ENCODE peak calls at places on chromosomes 11 and 22, in eight cellular contexts. O is astrocyte of the cerebellum; B is HCT116; L is stimulated activated CD4-positive, alpha-beta T cell treated with anti-CD3 and anti-CD28 coated beads, Interleukin-1b, Interleukin-23, amount 100 ng/mL, for 24 hours; R is lower leg skin; V is stimulated activated CD8-positive, alpha-beta memory T cell treated with anti-CD3 and anti-CD28 coated beads, Interleukin-15, amount 100 ng/mL, for 48 hours; K is HuH-7; S is SK-N-SH. Z is an unnamed sample.

GRCh38 chr11:32231909-32232493 is 141.1 kb downstream of the RCN1 start:
- DNase-seq in O (no peak), B (peak; percentile 36), L (no peak), R (no peak), V (no peak), K (peak; percentile 59), S (peak; percentile 33), Z (peak; percentile 38)

GRCh38 chr11:67732045-67732787 is 57.8 kb upstream of the ALDH3B2 start:
- DNase-seq in O (no peak), B (peak; percentile 4), L (no peak), R (peak; percentile 76), V (peak; percentile 34), K (no peak), S (peak; percentile 88), Z (peak; percentile 52)

GRCh38 chr11:111298466-111299110 is at the start of gene POU2AF3:
- DNase-seq in O (no peak), B (no peak), L (no peak), R (no peak), V (no peak), K (no peak), S (no peak), Z (no peak)

GRCh38 chr22:38549106-38549884 is 20.7 kb downstream of the DMC1 start:
- DNase-seq in O (no peak), B (no peak), L (no peak), R (no peak), V (no peak), K (no peak), S (no peak), Z (no peak)

GRCh38 chr11:82714346-82715174 is 19.1 kb downstream of the FAM181B start:
- DNase-seq in O (no peak), B (no peak), L (no peak), R (no peak), V (no peak), K (no peak), S (no peak), Z (no peak)

GRCh38 chr11:66290332-66290629 is 1.3 kb upstream of the YIF1A start:
- DNase-seq in O (no peak), B (no peak), L (no peak), R (no peak), V (no peak), K (no peak), S (no peak), Z (no peak)

GRCh38 chr11:4065601-4066377 is 28.8 kb upstream of the RRM1 start:
- DNase-seq in O (no peak), B (no peak), L (no peak), R (no peak), V (no peak), K (no peak), S (no peak), Z (no peak)

GRCh38 chr11:133618500-133618899 is 86.2 kb upstream of the OPCML start:
- DNase-seq in O (no peak), B (no peak), L (no peak), R (no peak), V (no peak), K (no peak), S (no peak), Z (no peak)

GRCh38 chr11:17063171-17064002 is 14.1 kb downstream of the RPS13 start:
- DNase-seq in O (peak; percentile 31), B (peak; percentile 42), L (peak; percentile 19), R (no peak), V (no peak), K (peak; percentile 74), S (peak; percentile 79), Z (peak; percentile 73)

GRCh38 chr11:2811206-2812091 is 74.1 kb downstream of the CDKN1C start:
- DNase-seq in O (no peak), B (no peak), L (no peak), R (no peak), V (no peak), K (no peak), S (no peak), Z (no peak)

GRCh38 chr22:25645266-25645665 is 80.8 kb downstream of the GRK3 start:
- DNase-seq in O (peak; percentile 39), B (no peak), L (no peak), R (no peak), V (no peak), K (no peak), S (no peak), Z (no peak)

GRCh38 chr11:83862691-83863090 is 576.5 kb upstream of the CCDC90B start:
- DNase-seq in O (no peak), B (no peak), L (no peak), R (no peak), V (no peak), K (no peak), S (no peak), Z (no peak)

GRCh38 chr11:2450321-2451041 is 5.7 kb downstream of the KCNQ1 start:
- DNase-seq in O (no peak), B (no peak), L (no peak), R (no peak), V (no peak), K (no peak), S (peak; percentile 15), Z (no peak)

GRCh38 chr11:70495351-70496310 is 97.3 kb downstream of the CTTN start:
- DNase-seq in O (no peak), B (no peak), L (no peak), R (no peak), V (no peak), K (no peak), S (no peak), Z (no peak)